ENCODE peak calls at places on chromosome 16, in nine cellular contexts. K, G, P, L, R, M, B, E and O are unnamed samples. For H3K4me1 and H3K27me3, the result is how much of the 10 kb centered on the place peaks cover.

GRCh38 chr16:12436201-12436657 is 367.5 kb downstream of the CPPED1 start:
- DNase-seq in R (no peak), B (no peak), L (no peak), P (no peak), K (no peak), M (no peak), G (peak), E (no peak), O (peak)

GRCh38 chr16:16007743-16008111 is 58.3 kb downstream of the ABCC1 start:
- DNase-seq in G (no peak), K (no peak), L (peak), R (no peak), M (peak), B (no peak), E (no peak), P (no peak), O (peak)

GRCh38 chr16:29678691-29679267 is at the start of gene QPRT:
- DNase-seq in K (peak), B (peak), E (no peak), R (peak), L (peak), P (no peak), G (peak), M (peak), O (no peak)

GRCh38 chr16:84144301-84144858 is 597 bp downstream of the HSDL1 start:
- DNase-seq in R (peak), E (peak), B (peak), L (peak), M (peak), P (no peak), G (peak), K (peak), O (peak)

GRCh38 chr16:48978501-48978900 is 303.1 kb downstream of the CBLN1 start:
- DNase-seq in P (no peak), M (no peak), G (no peak), L (no peak), E (no peak), R (no peak), B (no peak), K (no peak), O (no peak)

GRCh38 chr16:11249233-11250061 is 6.6 kb downstream of the SOCS1 start:
- DNase-seq in K (no peak), R (no peak), P (no peak), M (no peak), E (no peak), B (no peak), G (no peak), L (no peak), O (no peak)

GRCh38 chr16:29306201-29306600 is 100.3 kb downstream of the NPIPB11 start:
- DNase-seq in M (no peak), P (no peak), G (no peak), L (no peak), R (no peak), E (no peak), B (no peak), K (no peak), O (no peak)

GRCh38 chr16:15521758-15522509 is 87.5 kb downstream of the BMERB1 start:
- DNase-seq in G (no peak), E (no peak), B (peak), K (peak), M (no peak), L (no peak), R (peak), P (no peak), O (peak)

GRCh38 chr16:53952215-53953208 is 248.6 kb downstream of the FTO start:
- DNase-seq in G (no peak), L (no peak), R (no peak), B (no peak), P (no peak), E (no peak), K (no peak), M (no peak), O (no peak)

GRCh38 chr16:66849021-66849420 is 4.8 kb downstream of the CA7 start:
- DNase-seq in B (no peak), L (peak), E (no peak), M (no peak), G (no peak), R (no peak), P (no peak), K (no peak), O (no peak)

GRCh38 chr16:84460406-84461028 is 43.9 kb downstream of the MEAK7 start:
- DNase-seq in G (no peak), E (no peak), M (no peak), P (no peak), R (no peak), B (peak), L (peak), K (no peak), O (no peak)

GRCh38 chr16:82947675-82948074 is 320.9 kb downstream of the CDH13 start:
- DNase-seq in K (no peak), P (no peak), R (no peak), G (no peak), L (no peak), E (no peak), B (no peak), M (no peak), O (no peak)

GRCh38 chr16:74372953-74373846 is 2.9 kb upstream of the NPIPB15 start:
- DNase-seq in G (no peak), M (no peak), E (no peak), L (no peak), R (no peak), B (no peak), K (no peak), P (no peak), O (no peak)

GRCh38 chr16:73054131-73054496 is 6.2 kb upstream of the ZFHX3 start:
- DNase-seq in K (no peak), E (no peak), L (no peak), M (no peak), G (no peak), B (no peak), P (no peak), R (no peak), O (peak)

GRCh38 chr16:19810817-19811731 is 73.6 kb downstream of the GPRC5B start:
- DNase-seq in M (no peak), P (no peak), B (no peak), L (no peak), G (no peak), K (no peak), E (no peak), R (no peak), O (peak)

GRCh38 chr16:29876578-29877249 is 13.7 kb upstream of the CDIPT start:
- DNase-seq in E (no peak), L (no peak), R (no peak), G (no peak), P (no peak), M (no peak), K (no peak), B (no peak), O (no peak)

GRCh38 chr16:23557779-23558330 is 328 bp downstream of the UBFD1 start:
- DNase-seq in E (no peak), L (no peak), K (no peak), M (peak), P (peak), R (no peak), G (no peak), B (no peak), O (peak)

GRCh38 chr16:53766304-53767016 is 62.5 kb downstream of the FTO start:
- DNase-seq in M (no peak), R (no peak), K (no peak), G (no peak), E (no peak), P (no peak), B (no peak), L (peak), O (no peak)

GRCh38 chr16:19528666-19529065 is 4.9 kb downstream of the CCP110 start:
- DNase-seq in G (no peak), B (no peak), L (no peak), E (no peak), R (no peak), M (no peak), K (no peak), P (no peak), O (no peak)

GRCh38 chr16:14501331-14502255 is 128.5 kb downstream of the PARN start:
- DNase-seq in P (peak), L (peak), R (peak), B (peak), K (peak), E (peak), M (peak), G (peak), O (peak)

GRCh38 chr16:30808163-30808562 is 21.2 kb upstream of the ZNF629 start:
- DNase-seq in G (no peak), K (no peak), L (no peak), R (no peak), M (no peak), B (no peak), E (no peak), P (no peak), O (no peak)

GRCh38 chr16:81513204-81514040 is 68.8 kb downstream of the CMIP start:
- DNase-seq in G (peak), P (no peak), M (no peak), L (no peak), R (peak), K (peak), E (no peak), B (no peak), O (peak)

GRCh38 chr16:13036600-13036999 is 135.2 kb downstream of the SHISA9 start:
- DNase-seq in G (peak), L (no peak), B (no peak), P (no peak), M (no peak), K (no peak), E (peak), R (peak), O (peak)

GRCh38 chr16:4011940-4012629 is 104.2 kb downstream of the ADCY9 start:
- DNase-seq in L (peak), E (no peak), R (no peak), B (no peak), G (no peak), K (no peak), M (no peak), P (no peak), O (no peak)

GRCh38 chr16:4017807-4018206 is 98.4 kb downstream of the ADCY9 start:
- DNase-seq in G (peak), P (no peak), B (no peak), E (no peak), M (no peak), L (no peak), K (no peak), R (no peak), O (no peak)

GRCh38 chr16:4015275-4015990 is 100.8 kb downstream of the ADCY9 start:
- DNase-seq in E (peak), M (no peak), K (no peak), P (no peak), R (no peak), B (no peak), G (peak), L (peak), O (no peak)

GRCh38 chr16:4015991-4016325 is 100.3 kb downstream of the ADCY9 start:
- DNase-seq in K (no peak), B (no peak), E (no peak), R (no peak), L (no peak), P (no peak), M (no peak), G (no peak), O (no peak)

GRCh38 chr16:4016648-4017047 is 99.6 kb downstream of the ADCY9 start:
- DNase-seq in G (no peak), E (no peak), R (no peak), M (no peak), K (no peak), B (no peak), L (no peak), P (no peak), O (no peak)
- H3K4me1 ChIP-seq in G (half or more), E (under half), R (under half), M (under half), K (under half), B (under half), L (under half), P (under half), O (under half)

GRCh38 chr16:87636741-87637140 is 34.4 kb downstream of the JPH3 start:
- DNase-seq in P (no peak), E (no peak), L (no peak), G (no peak), K (no peak), B (no peak), M (no peak), R (no peak), O (no peak)
- H3K27me3 ChIP-seq in P (under half), E (under half), L (under half), G (under half), K (under half), B (under half), M (under half), R (under half), O (under half)

DNA sequence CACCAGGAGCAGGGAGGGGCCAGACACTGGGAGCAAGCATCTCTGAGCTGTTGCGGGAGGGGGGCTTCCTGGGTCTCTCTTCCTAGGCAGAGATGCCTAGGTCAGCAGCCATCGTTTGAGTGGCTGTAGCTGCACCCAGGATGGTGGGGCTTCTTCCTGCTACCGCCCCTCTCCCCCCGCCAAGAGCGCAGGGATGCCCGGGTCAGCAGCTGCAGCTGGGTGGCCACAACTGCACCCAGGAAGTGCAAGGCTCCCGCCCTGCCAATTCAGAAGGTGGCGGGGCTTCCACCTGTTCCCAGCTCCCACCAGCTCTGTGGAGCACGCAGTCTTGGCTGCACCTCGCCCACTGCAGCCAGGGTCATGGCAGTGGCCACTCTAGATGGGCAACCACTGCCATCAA is 47.8 kb downstream of the ESRP2 start:
- DNase-seq in M (no peak), L (no peak), P (no peak), K (no peak), G (no peak), E (no peak), R (no peak), B (no peak), O (no peak)
- TF ChIP-seq POLR2A in M (no peak), L (no peak), P (no peak), K (no peak), G (no peak), E (no peak), R (no peak), B (no peak), O (no peak)

DNA sequence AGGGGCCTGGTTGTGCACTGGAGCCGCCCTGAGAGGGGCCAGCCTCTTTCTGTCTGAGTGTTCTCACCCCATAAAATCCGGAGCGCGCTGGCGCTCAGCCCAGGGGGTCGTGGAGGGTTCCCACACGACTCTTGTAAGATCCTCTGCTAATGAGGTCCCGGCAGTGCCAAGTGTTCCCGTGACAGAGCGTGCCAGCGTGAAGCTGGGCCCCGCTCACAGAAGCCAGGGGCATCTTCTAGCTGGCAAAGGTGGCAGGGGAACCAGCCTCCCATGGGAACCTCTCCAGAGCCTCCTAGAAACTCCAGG is 91.4 kb upstream of the GSE1 start:
- DNase-seq in E (no peak), P (no peak), G (no peak), L (no peak), K (no peak), M (no peak), R (no peak), B (no peak), O (no peak)
- H3K4me1 ChIP-seq in E (under half), P (under half), G (half or more), L (under half), K (under half), M (under half), R (under half), B (under half), O (under half)

GRCh38 chr16:52066951-52067350 is 480.0 kb downstream of the TOX3 start:
- DNase-seq in P (no peak), B (no peak), R (no peak), G (no peak), L (no peak), K (no peak), E (no peak), M (no peak), O (no peak)
- H3K27me3 ChIP-seq in P (under half), B (under half), R (under half), G (under half), L (under half), K (under half), E (under half), M (under half), O (under half)

DNA sequence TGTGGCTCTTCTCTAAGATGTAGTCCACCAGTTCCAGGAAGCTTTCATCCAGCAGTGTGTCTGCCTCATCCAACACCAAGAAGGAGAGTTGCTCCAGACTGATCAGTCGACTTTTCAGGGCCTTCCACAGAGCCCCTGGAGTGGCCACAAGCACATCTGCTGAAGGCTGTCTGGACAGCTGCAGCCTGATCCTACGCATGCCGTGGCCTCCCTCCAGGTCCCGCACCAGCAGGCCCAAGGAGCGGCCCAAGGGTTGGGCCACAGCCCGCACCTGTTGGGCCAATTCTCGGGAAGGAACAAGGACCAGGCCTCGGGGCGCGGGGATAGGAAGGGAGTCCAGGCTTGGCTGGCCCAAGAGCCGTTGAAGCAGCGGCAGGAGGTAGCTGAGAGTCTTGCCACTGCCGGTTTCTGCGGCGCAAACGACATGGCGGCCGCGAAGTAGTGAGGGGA is 729 bp downstream of the DDX28 start:
- DNase-seq in R (no peak), E (no peak), B (no peak), P (no peak), K (peak), M (no peak), L (no peak), G (no peak), O (no peak)
- TF ChIP-seq POLR2A in R (no peak), E (no peak), B (no peak), P (no peak), K (no peak), M (no peak), L (no peak), G (no peak), O (no peak)

GRCh38 chr16:75624921-75625334 is 1.8 kb upstream of the ADAT1 start:
- DNase-seq in K (no peak), L (no peak), B (no peak), E (no peak), R (no peak), P (no peak), G (no peak), M (no peak), O (no peak)
- H3K4me1 ChIP-seq in K (under half), L (under half), B (under half), E (under half), R (under half), P (under half), G (under half), M (under half), O (under half)

GRCh38 chr16:87666919-87667318 is 64.6 kb downstream of the JPH3 start:
- DNase-seq in L (no peak), B (no peak), E (no peak), P (no peak), M (no peak), G (no peak), K (no peak), R (no peak), O (no peak)
- H3K27me3 ChIP-seq in L (under half), B (under half), E (half or more), P (under half), M (under half), G (under half), K (under half), R (under half), O (under half)

GRCh38 chr16:50680907-50681885 is at the start of gene SNX20:
- DNase-seq in K (no peak), R (peak), B (no peak), L (peak), E (peak), G (no peak), M (peak), P (no peak), O (no peak)
- TF ChIP-seq POLR2A in K (no peak), R (no peak), B (no peak), L (no peak), E (no peak), G (no peak), M (no peak), P (no peak), O (no peak)

GRCh38 chr16:89445166-89445565 is 45.2 kb downstream of the ANKRD11 start:
- DNase-seq in L (no peak), P (no peak), M (no peak), K (no peak), B (no peak), R (no peak), G (no peak), E (no peak), O (no peak)

GRCh38 chr16:89446975-89447293 is 43.4 kb downstream of the ANKRD11 start:
- DNase-seq in P (no peak), B (no peak), K (no peak), M (no peak), G (no peak), E (no peak), L (no peak), R (no peak), O (no peak)

GRCh38 chr16:89448656-89449055 is 41.7 kb downstream of the ANKRD11 start:
- DNase-seq in P (no peak), M (peak), K (no peak), L (peak), R (peak), B (no peak), G (peak), E (peak), O (peak)

GRCh38 chr16:89444151-89444723 is 46.1 kb downstream of the ANKRD11 start:
- DNase-seq in R (no peak), P (no peak), K (no peak), G (no peak), E (no peak), B (no peak), M (no peak), L (no peak), O (no peak)

GRCh38 chr16:89446136-89446974 is 44.0 kb downstream of the ANKRD11 start:
- DNase-seq in R (no peak), M (no peak), E (no peak), L (no peak), P (no peak), G (no peak), B (no peak), K (no peak), O (no peak)
- H3K4me1 ChIP-seq in R (half or more), M (half or more), E (half or more), L (under half), P (under half), G (half or more), B (under half), K (under half), O (half or more)